ENCODE peak calls at places on chromosomes 11 and 22, in ten cellular contexts. N, X, Q, G, P, B, A, S, R and F are unnamed samples.

GRCh38 chr22:33210129-33210784 is 152.1 kb upstream of the SYN3 start:
- DNase-seq in N (no peak), X (peak; percentile 75), Q (peak; percentile 49), G (peak; percentile 48), P (peak; percentile 46), B (peak; percentile 51), A (no peak), S (no peak), R (no peak), F (no peak)

GRCh38 chr11:119092880-119093665 is 8.4 kb downstream of the HMBS start:
- DNase-seq in N (no peak), X (no peak), Q (peak; percentile 44), G (peak; percentile 34), P (no peak), B (no peak), A (no peak), S (no peak), R (no peak), F (no peak)

GRCh38 chr22:19782533-19782932 is 22.0 kb downstream of the TBX1 start:
- DNase-seq in N (no peak), X (no peak), Q (no peak), G (no peak), P (no peak), B (no peak), A (no peak), S (no peak), R (no peak), F (no peak)

GRCh38 chr22:23576681-23577080 is 3.4 kb downstream of the IGLL1 start:
- DNase-seq in N (no peak), X (no peak), Q (no peak), G (no peak), P (no peak), B (no peak), A (no peak), S (no peak), R (no peak), F (no peak)

GRCh38 chr11:9568854-9569587 is 4.4 kb upstream of the WEE1 start:
- DNase-seq in N (peak; percentile 92), X (no peak), Q (peak; percentile 90), G (peak; percentile 93), P (peak; percentile 78), B (peak; percentile 74), A (no peak), S (no peak), R (peak; percentile 74), F (peak; percentile 85)

GRCh38 chr11:6968816-6969215 is 42.6 kb downstream of the ZNF215 start:
- DNase-seq in N (no peak), X (no peak), Q (peak; percentile 85), G (peak; percentile 23), P (no peak), B (no peak), A (no peak), S (no peak), R (no peak), F (no peak)

GRCh38 chr22:49997221-49997599 is 15.4 kb downstream of the IL17REL start:
- DNase-seq in N (no peak), X (no peak), Q (no peak), G (no peak), P (no peak), B (peak; percentile 72), A (peak; percentile 71), S (no peak), R (peak; percentile 44), F (peak; percentile 79)

GRCh38 chr11:22730319-22730718 is 63.9 kb downstream of the GAS2 start:
- DNase-seq in N (no peak), X (peak; percentile 5), Q (peak; percentile 1), G (peak; percentile 11), P (peak; percentile 5), B (peak; percentile 14), A (no peak), S (no peak), R (no peak), F (no peak)

GRCh38 chr22:29635734-29636357 is 32.4 kb downstream of the NF2 start:
- DNase-seq in N (peak; percentile 42), X (peak; percentile 39), Q (peak; percentile 71), G (peak; percentile 74), P (peak; percentile 30), B (peak; percentile 11), A (no peak), S (no peak), R (no peak), F (no peak)

GRCh38 chr11:210122-210802 is 2.8 kb downstream of the RIC8A start:
- DNase-seq in N (peak; percentile 53), X (no peak), Q (peak; percentile 80), G (peak; percentile 66), P (peak; percentile 64), B (no peak), A (peak; percentile 39), S (no peak), R (no peak), F (peak; percentile 56)

DNA sequence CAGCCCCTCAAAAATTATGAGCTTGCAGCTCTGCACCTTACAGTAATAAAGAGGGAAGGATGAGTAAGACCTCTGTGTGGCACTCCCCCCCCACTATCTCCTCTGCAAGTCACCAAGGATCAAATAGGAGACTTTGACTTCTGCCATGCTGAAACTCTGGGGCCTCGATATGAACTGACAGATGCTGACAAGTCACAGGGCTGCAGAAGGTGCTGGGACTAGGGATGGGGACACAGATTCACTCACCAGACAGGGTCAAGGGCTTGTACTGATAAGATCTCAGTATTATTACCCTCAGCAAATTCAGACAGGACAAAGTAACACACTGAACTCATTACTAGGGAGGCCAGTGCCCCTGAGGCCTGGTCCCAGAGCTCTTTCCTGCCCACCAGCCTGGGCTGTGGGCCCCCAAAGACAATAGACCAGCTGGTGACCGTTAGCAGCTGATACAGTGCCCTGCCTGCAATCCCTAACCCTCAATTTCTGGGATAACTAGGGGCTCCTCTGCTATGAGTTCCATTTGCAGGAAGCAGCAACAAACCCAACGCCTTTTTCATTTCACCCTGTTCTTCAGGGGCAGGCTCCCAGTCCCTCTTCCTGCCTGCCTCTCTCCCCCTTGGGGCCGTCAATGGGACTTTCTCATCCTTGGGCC is 20.1 kb downstream of the TMPRSS13 start:
- DNase-seq in N (no peak), X (no peak), Q (no peak), G (no peak), P (no peak), B (no peak), A (no peak), S (no peak), R (no peak), F (peak; percentile 32)
- TF ChIP-seq CTCF in N (no peak), X (no peak), Q (no peak), G (no peak), P (no peak), B (no peak), A (no peak), S (no peak), R (no peak), F (no peak)

DNA sequence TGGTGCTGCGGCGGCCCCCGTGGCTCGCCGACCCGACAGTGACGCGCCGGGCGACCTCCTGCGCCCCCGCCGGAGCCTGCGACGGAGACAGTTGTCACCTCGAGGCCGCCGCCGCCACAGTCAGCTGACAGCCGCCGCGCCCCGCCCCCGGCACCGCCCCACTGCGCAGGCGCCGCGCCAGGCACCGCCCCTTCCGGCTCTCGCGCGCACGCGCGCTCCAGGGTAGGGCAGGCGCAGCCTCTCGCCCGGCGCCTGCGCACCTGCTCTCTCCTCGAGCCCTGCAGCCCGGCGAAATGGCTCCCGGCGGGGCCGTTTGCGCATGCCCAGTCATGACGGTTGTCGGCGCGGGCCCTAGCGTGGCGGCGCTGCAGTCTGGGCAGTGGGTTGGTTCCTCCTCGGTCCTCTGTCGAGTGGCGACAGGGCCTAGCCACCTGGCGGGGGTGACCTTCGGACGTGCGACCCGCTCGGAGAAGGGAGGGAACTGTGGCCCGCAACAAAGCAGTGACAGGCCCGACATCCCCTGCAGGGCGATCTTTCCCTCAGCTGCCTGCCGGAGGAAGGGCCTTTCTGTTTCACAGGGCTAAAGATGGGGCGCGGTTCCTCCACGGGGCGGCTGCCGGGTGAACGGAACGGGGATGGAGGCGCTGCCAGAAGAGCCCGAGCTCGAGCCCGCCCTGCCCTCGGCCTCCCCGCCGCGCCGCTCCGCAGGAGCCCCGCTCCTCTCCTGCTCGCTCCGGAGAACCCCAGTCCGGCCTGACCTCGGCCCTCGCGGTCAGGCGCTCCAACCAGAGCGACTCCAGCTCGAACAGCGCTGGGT is at the start of gene TOLLIP:
- DNase-seq in N (peak; percentile 67), X (peak; percentile 100), Q (peak; percentile 86), G (peak; percentile 94), P (peak; percentile 100), B (peak; percentile 97), A (peak; percentile 99), S (peak; percentile 92), R (peak; percentile 97), F (peak; percentile 96)
- TF ChIP-seq CTCF in N (peak; percentile 17), X (peak; percentile 34), Q (peak; percentile 4), G (peak; percentile 18), P (no peak), B (no peak), A (no peak), S (peak; percentile 71), R (no peak), F (no peak)

DNA sequence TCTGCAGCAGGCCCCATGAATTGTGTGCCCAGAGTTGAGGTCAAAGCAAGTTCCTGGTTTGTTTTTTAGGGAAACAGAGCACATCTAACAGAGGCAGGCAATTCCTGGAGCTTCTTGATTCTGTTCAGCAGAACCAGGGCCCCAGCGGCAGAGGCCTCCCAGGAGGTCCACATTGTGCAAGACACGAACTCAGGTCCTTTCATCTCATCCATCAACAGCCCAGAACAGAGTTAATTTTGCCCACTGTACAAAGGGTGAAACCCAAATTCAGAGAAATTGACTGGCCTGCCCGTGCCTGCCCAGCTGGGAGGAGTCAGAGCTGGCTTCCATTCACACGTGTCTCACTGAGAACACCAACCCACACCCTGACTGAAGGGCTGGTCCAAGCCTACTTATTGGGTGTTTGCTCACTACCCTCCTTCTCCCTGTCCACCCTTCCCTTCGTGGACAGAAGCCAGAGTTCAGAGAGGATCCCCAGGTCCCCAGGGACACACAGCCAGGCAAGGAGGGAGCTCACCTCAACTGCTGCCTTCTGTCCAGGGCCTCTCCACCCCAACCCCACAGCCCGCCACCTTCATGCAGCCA is 607.1 kb downstream of the TBC1D22A start:
- DNase-seq in N (no peak), X (no peak), Q (no peak), G (no peak), P (no peak), B (no peak), A (no peak), S (no peak), R (no peak), F (peak; percentile 67)
- TF ChIP-seq CTCF in N (no peak), X (no peak), Q (no peak), G (no peak), P (no peak), B (no peak), A (no peak), S (no peak), R (no peak), F (no peak)

DNA sequence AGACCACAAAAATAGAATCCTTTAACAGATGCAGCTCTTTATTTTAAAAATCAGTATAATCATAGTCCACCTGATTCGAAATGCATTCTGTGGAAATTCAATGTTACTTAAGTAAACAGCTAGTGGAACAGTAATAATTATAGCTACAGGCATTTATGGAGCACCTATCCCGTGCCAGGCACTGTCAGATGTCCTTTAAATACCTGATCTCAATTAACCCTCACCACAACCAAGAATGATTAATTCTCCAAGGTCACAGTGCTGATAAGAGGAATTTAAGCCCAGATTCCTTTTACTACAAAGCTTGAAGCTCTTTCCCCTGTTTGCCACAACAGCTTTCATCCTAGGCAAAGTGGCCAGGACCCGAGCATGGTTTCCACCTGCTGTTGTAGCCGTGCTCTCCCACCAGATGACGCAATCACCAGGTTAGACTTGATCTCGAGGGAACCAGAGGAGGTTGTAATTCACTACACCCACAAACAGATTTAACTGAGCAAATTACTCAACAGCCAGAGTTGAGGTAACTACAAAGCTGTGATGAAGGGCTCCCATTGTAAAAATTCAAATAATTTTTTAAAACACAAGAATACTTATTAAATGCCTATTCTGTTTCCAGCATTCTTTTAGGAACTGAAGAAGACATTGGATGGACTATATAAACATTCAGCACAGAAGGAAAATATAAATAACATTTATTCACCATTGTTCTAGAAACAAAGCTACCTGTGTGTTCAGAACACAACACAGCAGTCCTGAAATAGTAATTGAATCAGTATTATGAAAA is 10.3 kb downstream of the PRDM10 start:
- DNase-seq in N (no peak), X (peak; percentile 55), Q (peak; percentile 47), G (peak; percentile 22), P (peak; percentile 65), B (peak; percentile 61), A (no peak), S (no peak), R (peak; percentile 75), F (no peak)
- TF ChIP-seq CTCF in N (peak; percentile 60), X (peak; percentile 55), Q (no peak), G (no peak), P (no peak), B (no peak), A (peak; percentile 37), S (no peak), R (peak; percentile 36), F (peak; percentile 3)